ENCODE peak calls at places on chromosomes 11 and 22, in seven cellular contexts. T is left ventricle myocardium inferior, S is OCI-LY7, Y is transverse colon, R is right lobe of liver, P is hepatocyte, I is cardiac muscle cell. E is an unnamed sample.

GRCh38 chr11:130150790-130151189 is 8.8 kb upstream of the ST14 start:
- DNase-seq in P (no peak), Y (no peak), T (no peak), S (no peak), I (no peak), R (no peak), E (no peak)

GRCh38 chr11:93169950-93170561 is 27.7 kb downstream of the SLC36A4 start:
- DNase-seq in Y (no peak), P (peak; percentile 33), I (peak; percentile 42), R (no peak), T (no peak), S (peak; percentile 32), E (no peak)

GRCh38 chr22:33811208-33811607 is 109.1 kb downstream of the LARGE1 start:
- DNase-seq in S (no peak), T (no peak), Y (no peak), R (no peak), P (no peak), I (peak; percentile 12), E (no peak)

GRCh38 chr22:24146190-24146616 is 35.1 kb upstream of the SUSD2 start:
- DNase-seq in P (peak; percentile 82), Y (peak; percentile 84), T (no peak), I (peak; percentile 67), R (no peak), S (peak; percentile 83), E (peak; percentile 88)

GRCh38 chr11:71474141-71474770 is 21.3 kb downstream of the NADSYN1 start:
- DNase-seq in Y (no peak), I (no peak), R (no peak), T (no peak), P (no peak), S (no peak), E (no peak)

GRCh38 chr11:12983331-12983730 is 25.8 kb upstream of the RASSF10 start:
- DNase-seq in T (no peak), I (no peak), P (no peak), R (no peak), S (no peak), Y (no peak), E (no peak)

GRCh38 chr11:1445741-1446445 is 40.7 kb downstream of the MOB2 start:
- DNase-seq in T (no peak), I (no peak), S (no peak), R (no peak), P (no peak), Y (no peak), E (no peak)

GRCh38 chr22:41157083-41157482 is 48.0 kb upstream of the L3MBTL2 start:
- DNase-seq in P (no peak), I (no peak), S (no peak), R (no peak), T (no peak), Y (no peak), E (no peak)

GRCh38 chr11:134734446-134734845 is 322.4 kb upstream of the B3GAT1 start:
- DNase-seq in S (no peak), T (no peak), R (no peak), Y (no peak), I (no peak), P (no peak), E (no peak)

GRCh38 chr11:134734894-134735293 is 322.9 kb upstream of the B3GAT1 start:
- DNase-seq in Y (no peak), T (no peak), I (no peak), R (no peak), S (no peak), P (no peak), E (no peak)

GRCh38 chr11:134730596-134731538 is 318.8 kb upstream of the B3GAT1 start:
- DNase-seq in T (no peak), P (no peak), S (no peak), I (peak; percentile 37), R (no peak), Y (no peak), E (no peak)

GRCh38 chr11:134730096-134730495 is 318.1 kb upstream of the B3GAT1 start:
- DNase-seq in I (no peak), Y (no peak), T (no peak), R (no peak), P (peak; percentile 58), S (no peak), E (no peak)

DNA sequence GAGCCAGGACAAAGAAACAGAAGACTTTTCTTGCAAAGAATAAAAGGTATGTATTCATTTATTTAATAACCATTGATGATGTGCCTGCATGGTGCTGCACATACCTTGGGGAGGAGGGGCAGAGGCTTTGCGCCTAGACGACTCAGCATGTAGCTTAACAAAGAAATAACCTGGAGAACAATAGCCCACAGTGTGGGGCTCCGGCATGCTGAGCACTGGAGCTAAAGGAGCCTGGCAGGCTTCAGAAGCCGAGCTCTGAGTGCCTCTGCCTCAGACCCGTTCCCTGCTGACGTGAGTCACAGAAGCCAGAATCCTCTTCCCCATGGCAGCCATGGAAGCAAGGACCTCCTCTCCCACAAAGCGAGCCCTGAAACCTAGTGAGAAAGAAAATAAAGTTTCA is 319.5 kb upstream of the B3GAT1 start:
- DNase-seq in T (no peak), S (no peak), I (peak; percentile 35), P (no peak), R (no peak), Y (no peak), E (no peak)
- H3K27ac ChIP-seq in T (no peak overlapping the region), S (no peak overlapping the region), I (no peak overlapping the region), P (no peak overlapping the region), R (no peak overlapping the region), Y (no peak overlapping the region), E (no peak overlapping the region)

DNA sequence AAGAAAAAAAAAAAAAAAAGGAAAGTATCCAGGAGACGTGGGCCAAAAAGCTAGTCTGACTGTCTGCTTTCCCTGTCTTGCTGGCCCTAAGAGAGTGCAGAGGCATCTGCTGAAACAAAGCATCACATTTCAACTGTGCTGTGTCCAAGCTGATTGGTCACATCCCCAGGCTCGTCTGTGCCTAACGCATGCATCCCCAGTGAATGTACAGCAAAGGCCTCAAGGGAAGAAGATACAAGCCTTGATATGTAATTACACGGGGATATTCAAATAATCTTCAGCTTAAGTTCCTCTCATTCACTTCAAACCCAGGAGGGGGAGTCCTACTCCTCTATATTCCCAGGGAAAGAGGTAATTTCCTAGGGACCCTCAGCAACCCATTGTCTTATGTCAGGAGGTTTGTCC is 5.4 kb upstream of the SORL1 start:
- DNase-seq in Y (no peak), S (peak; percentile 86), P (no peak), I (peak; percentile 33), R (no peak), T (no peak), E (no peak)
- TF ChIP-seq CTCF in Y (no peak), S (peak; percentile 71), P (peak; percentile 33), I (peak; percentile 23), R (no peak), T (no peak), E (no peak)

DNA sequence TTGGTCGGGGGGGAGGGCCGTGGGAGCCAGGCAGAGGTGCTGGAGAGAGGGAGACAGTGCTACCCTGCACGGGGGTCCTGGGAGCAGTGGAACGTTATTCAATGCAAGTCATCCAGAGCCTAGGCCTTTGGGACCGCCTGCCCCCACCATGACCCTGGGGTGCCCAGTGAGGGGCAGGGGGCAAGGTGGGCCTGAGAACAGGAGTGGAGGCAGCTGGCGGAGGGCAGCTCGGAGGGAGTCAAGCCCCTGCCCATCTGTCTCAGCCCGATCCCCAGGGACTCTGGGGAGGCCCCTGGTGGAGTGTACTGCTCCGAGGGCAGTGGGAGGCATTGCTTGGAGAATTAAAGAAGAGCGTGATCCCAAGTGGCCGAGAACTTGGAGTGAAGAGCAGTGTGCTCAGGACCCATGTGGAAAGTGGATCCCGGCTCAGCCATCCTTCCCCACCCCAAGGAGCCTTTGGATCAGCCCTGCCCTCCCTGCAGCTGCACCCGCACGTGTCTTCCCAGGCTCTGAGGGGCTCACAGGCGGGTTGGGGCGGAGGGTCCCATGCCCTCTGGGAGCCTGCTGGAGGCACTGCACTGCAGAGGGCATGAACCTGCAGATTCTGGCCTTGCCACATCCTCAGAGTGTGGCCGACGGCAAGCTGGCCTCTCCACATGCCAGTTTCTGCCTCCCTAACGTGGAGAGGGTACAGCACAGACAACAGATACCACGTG is 34.0 kb upstream of the SMIM38 start:
- DNase-seq in Y (no peak), S (no peak), R (no peak), I (no peak), T (no peak), P (no peak), E (no peak)
- H3K27ac ChIP-seq in Y (no peak overlapping the region), S (no peak overlapping the region), R (no peak overlapping the region), I (no peak overlapping the region), T (peak overlapping the region; percentile 89), P (peak overlapping the region; percentile 79), E (peak overlapping the region; percentile 88)

DNA sequence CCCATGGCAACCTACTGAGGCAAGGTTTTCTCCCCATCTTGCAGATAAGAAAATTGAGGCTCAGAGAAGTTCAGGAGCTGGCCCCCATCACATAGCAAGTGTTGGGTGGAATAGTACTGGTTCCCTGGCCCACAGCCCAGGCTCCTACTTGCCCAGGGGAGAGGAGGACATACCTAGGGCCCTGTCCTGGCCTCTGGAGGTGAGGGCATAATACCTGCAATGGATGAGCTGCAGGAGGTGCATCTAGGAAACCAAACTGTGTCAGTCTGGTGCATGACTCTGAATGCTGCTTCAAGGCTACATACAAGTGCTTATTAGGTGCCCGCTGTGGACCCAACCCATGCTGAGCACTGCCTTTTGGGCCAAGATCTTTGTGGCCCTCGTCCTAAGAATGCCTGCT is 40.0 kb upstream of the TPBGL start:
- DNase-seq in I (no peak), P (no peak), R (no peak), S (no peak), T (no peak), Y (no peak), E (no peak)
- TF ChIP-seq CTCF in I (no peak), P (no peak), R (no peak), S (no peak), T (no peak), Y (no peak), E (no peak)

DNA sequence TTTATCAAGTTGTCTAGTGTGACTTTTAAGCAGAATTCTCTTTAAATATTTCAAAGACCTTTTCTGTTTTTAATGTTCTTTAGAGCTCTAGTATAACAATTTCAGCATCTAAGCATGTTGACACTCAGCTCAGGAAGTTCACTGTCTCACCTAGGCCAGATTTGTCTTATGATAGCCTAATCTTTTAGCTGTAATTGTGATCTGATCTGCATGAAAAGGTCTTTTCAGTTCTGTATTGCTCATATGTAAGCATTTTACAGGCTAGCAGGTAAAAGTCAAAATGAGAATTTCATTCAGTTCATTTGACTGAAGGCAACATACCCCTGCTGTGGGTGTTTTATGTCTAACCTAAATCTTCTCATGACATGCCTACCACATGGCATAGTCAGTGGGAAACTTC is 46.7 kb upstream of the SLC37A2 start:
- DNase-seq in P (no peak), Y (no peak), R (no peak), I (no peak), T (no peak), S (no peak), E (no peak)
- H3K27ac ChIP-seq in P (no peak overlapping the region), Y (no peak overlapping the region), R (no peak overlapping the region), I (no peak overlapping the region), T (no peak overlapping the region), S (no peak overlapping the region), E (no peak overlapping the region)

GRCh38 chr22:37696657-37697539 is at the start of gene TRIOBP:
- DNase-seq in I (peak; percentile 100), Y (peak; percentile 95), T (peak; percentile 96), R (peak; percentile 87), S (peak; percentile 97), P (peak; percentile 97), E (peak; percentile 97)
- TF ChIP-seq CTCF in I (peak; percentile 48), Y (peak; percentile 42), T (peak; percentile 58), R (no peak), S (peak; percentile 66), P (peak; percentile 55), E (peak; percentile 50)